ENCODE peak calls at places on chromosomes 5 and 9, in ten cellular contexts. R, I, W, E, N, O, L, H, S and P are unnamed samples.

GRCh38 chr5:1510631-1511030 is 13.1 kb downstream of the LPCAT1 start:
- DNase-seq in N (no peak), W (no peak), O (peak), L (peak), H (no peak), I (no peak), S (no peak), E (no peak), R (no peak), P (peak)

GRCh38 chr5:55030220-55030619 is 6.2 kb downstream of the GZMK start:
- DNase-seq in I (no peak), H (no peak), R (no peak), O (no peak), S (no peak), E (no peak), W (no peak), N (no peak), L (no peak), P (no peak)

GRCh38 chr9:129889461-129889935 is 54.2 kb downstream of the USP20 start:
- DNase-seq in S (no peak), N (peak), W (no peak), R (no peak), I (no peak), H (no peak), E (no peak), O (no peak), L (no peak), P (no peak)

GRCh38 chr5:174344335-174344734 is 298.8 kb downstream of the NSG2 start:
- DNase-seq in N (peak), R (no peak), L (no peak), S (no peak), E (no peak), I (no peak), O (no peak), H (no peak), W (no peak), P (no peak)

GRCh38 chr9:16675131-16675530 is 195.3 kb downstream of the BNC2 start:
- DNase-seq in W (peak), E (no peak), O (no peak), S (no peak), H (no peak), N (no peak), I (peak), L (no peak), R (no peak), P (no peak)

GRCh38 chr5:40667171-40667663 is 12.5 kb upstream of the PTGER4 start:
- DNase-seq in E (no peak), R (no peak), N (no peak), W (no peak), S (no peak), L (no peak), I (no peak), O (no peak), H (no peak), P (no peak)

GRCh38 chr5:140351609-140352334 is 5.4 kb upstream of the HBEGF start:
- DNase-seq in I (peak), O (no peak), W (peak), N (peak), E (peak), R (peak), H (peak), S (peak), L (no peak), P (no peak)

GRCh38 chr9:107755267-107755666 is 265.7 kb upstream of the KLF4 start:
- DNase-seq in H (peak), O (no peak), R (no peak), E (no peak), L (no peak), W (peak), S (peak), N (peak), I (peak), P (no peak)

GRCh38 chr5:54361683-54362411 is 51.5 kb upstream of the ARL15 start:
- DNase-seq in W (no peak), R (no peak), S (no peak), O (peak), E (no peak), N (no peak), H (no peak), I (no peak), L (peak), P (no peak)

GRCh38 chr9:982660-983240 is 6.3 kb downstream of the DMRT3 start:
- DNase-seq in R (no peak), I (no peak), O (no peak), E (no peak), H (peak), W (peak), N (no peak), L (no peak), S (no peak), P (no peak)

GRCh38 chr5:122413722-122414121 is 101.7 kb downstream of the SNCAIP start:
- DNase-seq in E (no peak), R (no peak), I (no peak), H (no peak), W (no peak), N (no peak), O (no peak), S (no peak), L (no peak), P (no peak)

GRCh38 chr9:75039804-75040203 is 11.7 kb upstream of the CARNMT1 start:
- DNase-seq in S (no peak), O (no peak), E (no peak), L (no peak), W (peak), N (no peak), H (no peak), R (no peak), I (no peak), P (no peak)

GRCh38 chr5:41508696-41509398 is 1.6 kb downstream of the PLCXD3 start:
- DNase-seq in H (no peak), L (no peak), O (no peak), I (no peak), N (no peak), R (no peak), E (no peak), W (no peak), S (no peak), P (no peak)

GRCh38 chr5:39284552-39284951 is 65.2 kb upstream of the FYB1 start:
- DNase-seq in L (no peak), E (no peak), R (no peak), S (no peak), N (no peak), I (no peak), O (no peak), H (no peak), W (no peak), P (no peak)

GRCh38 chr5:149853701-149854100 is 90.9 kb downstream of the PDE6A start:
- DNase-seq in I (no peak), H (no peak), L (no peak), E (no peak), W (no peak), N (no peak), O (no peak), S (no peak), R (no peak), P (no peak)

GRCh38 chr9:114072181-114073140 is 5.6 kb downstream of the AMBP start:
- DNase-seq in I (no peak), L (peak), S (no peak), N (no peak), O (peak), E (no peak), W (peak), R (no peak), H (peak), P (peak)

GRCh38 chr5:158875272-158875679 is 224.4 kb downstream of the EBF1 start:
- DNase-seq in O (no peak), L (no peak), S (peak), R (no peak), H (peak), N (no peak), I (peak), W (peak), E (no peak), P (no peak)

GRCh38 chr9:110254500-110254899 is 1.8 kb downstream of the TXN start:
- DNase-seq in N (no peak), R (no peak), H (no peak), O (no peak), E (no peak), L (no peak), I (no peak), S (no peak), W (no peak), P (no peak)

GRCh38 chr9:131274674-131275331 is 1.5 kb downstream of the FAM78A start:
- DNase-seq in H (no peak), E (no peak), I (no peak), O (no peak), N (no peak), S (no peak), R (no peak), L (peak), W (no peak), P (peak)

GRCh38 chr9:71765693-71766092 is 2.6 kb downstream of the CEMIP2 start:
- DNase-seq in S (no peak), R (no peak), O (no peak), H (peak), E (no peak), W (peak), I (peak), L (no peak), N (no peak), P (no peak)

GRCh38 chr5:86625148-86625547 is 7.4 kb downstream of the COX7C start:
- DNase-seq in I (no peak), R (no peak), H (no peak), S (no peak), L (no peak), E (no peak), W (no peak), N (no peak), O (no peak), P (no peak)

GRCh38 chr5:170623576-170624181 is 119.9 kb downstream of the KCNIP1 start:
- DNase-seq in I (peak), H (peak), R (peak), N (peak), L (peak), S (peak), O (no peak), E (peak), W (peak), P (no peak)

GRCh38 chr5:51977014-51977413 is 593.8 kb downstream of the ISL1 start:
- DNase-seq in S (no peak), E (no peak), O (no peak), N (no peak), R (no peak), W (no peak), H (no peak), I (no peak), L (no peak), P (no peak)

GRCh38 chr5:180853121-180853520 is 8.0 kb downstream of the ZFP62 start:
- DNase-seq in H (no peak), L (no peak), S (no peak), R (no peak), W (no peak), E (no peak), I (no peak), O (no peak), N (no peak), P (no peak)

GRCh38 chr9:126584611-126585010 is 29.1 kb upstream of the LMX1B start:
- DNase-seq in N (no peak), E (no peak), O (no peak), I (no peak), W (no peak), H (no peak), L (no peak), R (no peak), S (no peak), P (no peak)

GRCh38 chr5:53191766-53192165 is 82.2 kb upstream of the MOCS2 start:
- DNase-seq in I (peak), S (no peak), N (no peak), O (no peak), L (no peak), W (no peak), E (no peak), R (no peak), H (peak), P (no peak)